ENCODE peak calls at places on chromosomes 3 and 15, in ten cellular contexts. One of them, this sample, is unnamed.

GRCh38 chr3:130814691-130815472 is 68.3 kb upstream of the PIK3R4 start:
- DNase-seq in astrocyte of the spinal cord: no peak
- DNase-seq in A549: no peak
- DNase-seq in fibroblast of the aortic adventitia: no peak
- DNase-seq in gastrocnemius medialis: no peak
- DNase-seq in skeletal muscle cell: no peak
- DNase-seq in cardiac fibroblast: no peak
- DNase-seq in lung: no peak
- DNase-seq in ascending aorta: no peak
- DNase-seq in GM06990: no peak
- DNase-seq in this sample: no peak

GRCh38 chr15:39530446-39531342 is 50.2 kb upstream of the THBS1 start:
- DNase-seq in gastrocnemius medialis: no peak
- DNase-seq in A549: no peak
- DNase-seq in skeletal muscle cell: no peak
- DNase-seq in ascending aorta: no peak
- DNase-seq in lung: no peak
- DNase-seq in cardiac fibroblast: peak
- DNase-seq in GM06990: no peak
- DNase-seq in fibroblast of the aortic adventitia: peak
- DNase-seq in astrocyte of the spinal cord: no peak
- DNase-seq in this sample: peak

GRCh38 chr3:124562769-124563168 is 167.5 kb upstream of the UMPS start:
- DNase-seq in GM06990: no peak
- DNase-seq in fibroblast of the aortic adventitia: no peak
- DNase-seq in cardiac fibroblast: no peak
- DNase-seq in ascending aorta: no peak
- DNase-seq in skeletal muscle cell: no peak
- DNase-seq in lung: no peak
- DNase-seq in gastrocnemius medialis: no peak
- DNase-seq in A549: no peak
- DNase-seq in astrocyte of the spinal cord: no peak
- DNase-seq in this sample: no peak

GRCh38 chr15:52103217-52104207 is 9.1 kb downstream of the BCL2L10 start:
- DNase-seq in astrocyte of the spinal cord: peak
- DNase-seq in fibroblast of the aortic adventitia: peak
- DNase-seq in GM06990: peak
- DNase-seq in A549: peak
- DNase-seq in lung: peak
- DNase-seq in cardiac fibroblast: peak
- DNase-seq in ascending aorta: peak
- DNase-seq in skeletal muscle cell: peak
- DNase-seq in gastrocnemius medialis: peak
- DNase-seq in this sample: peak

GRCh38 chr15:45205192-45205591 is 17.4 kb upstream of the SHF start:
- DNase-seq in skeletal muscle cell: no peak
- DNase-seq in gastrocnemius medialis: no peak
- DNase-seq in fibroblast of the aortic adventitia: peak
- DNase-seq in lung: peak
- DNase-seq in cardiac fibroblast: peak
- DNase-seq in ascending aorta: no peak
- DNase-seq in GM06990: no peak
- DNase-seq in astrocyte of the spinal cord: peak
- DNase-seq in A549: peak
- DNase-seq in this sample: peak

GRCh38 chr15:52183562-52184173 is 7.5 kb downstream of the GNB5 start:
- DNase-seq in A549: peak
- DNase-seq in fibroblast of the aortic adventitia: peak
- DNase-seq in astrocyte of the spinal cord: peak
- DNase-seq in GM06990: no peak
- DNase-seq in cardiac fibroblast: peak
- DNase-seq in skeletal muscle cell: no peak
- DNase-seq in gastrocnemius medialis: no peak
- DNase-seq in lung: no peak
- DNase-seq in ascending aorta: no peak
- DNase-seq in this sample: peak

GRCh38 chr3:76827647-76828273 is 212.1 kb upstream of the ROBO2 start:
- DNase-seq in lung: no peak
- DNase-seq in ascending aorta: no peak
- DNase-seq in astrocyte of the spinal cord: no peak
- DNase-seq in A549: no peak
- DNase-seq in skeletal muscle cell: no peak
- DNase-seq in GM06990: no peak
- DNase-seq in gastrocnemius medialis: no peak
- DNase-seq in fibroblast of the aortic adventitia: no peak
- DNase-seq in cardiac fibroblast: no peak
- DNase-seq in this sample: no peak

GRCh38 chr3:142596726-142597088 is 514 bp downstream of the PLS1 start:
- DNase-seq in GM06990: no peak
- DNase-seq in astrocyte of the spinal cord: no peak
- DNase-seq in A549: no peak
- DNase-seq in fibroblast of the aortic adventitia: no peak
- DNase-seq in gastrocnemius medialis: no peak
- DNase-seq in ascending aorta: no peak
- DNase-seq in cardiac fibroblast: no peak
- DNase-seq in lung: no peak
- DNase-seq in skeletal muscle cell: no peak
- DNase-seq in this sample: no peak

GRCh38 chr3:119637679-119638525 is 22.5 kb downstream of the POPDC2 start:
- DNase-seq in ascending aorta: no peak
- DNase-seq in skeletal muscle cell: peak
- DNase-seq in A549: peak
- DNase-seq in lung: no peak
- DNase-seq in cardiac fibroblast: peak
- DNase-seq in astrocyte of the spinal cord: peak
- DNase-seq in gastrocnemius medialis: no peak
- DNase-seq in fibroblast of the aortic adventitia: peak
- DNase-seq in GM06990: peak
- DNase-seq in this sample: peak

GRCh38 chr3:42264399-42265058 is 1.5 kb downstream of the CCK start:
- DNase-seq in gastrocnemius medialis: peak
- DNase-seq in fibroblast of the aortic adventitia: peak
- DNase-seq in cardiac fibroblast: peak
- DNase-seq in astrocyte of the spinal cord: peak
- DNase-seq in lung: peak
- DNase-seq in A549: peak
- DNase-seq in skeletal muscle cell: no peak
- DNase-seq in ascending aorta: no peak
- DNase-seq in GM06990: no peak
- DNase-seq in this sample: peak

GRCh38 chr3:4438296-4438695 is 28.8 kb downstream of the SUMF1 start:
- DNase-seq in skeletal muscle cell: no peak
- DNase-seq in A549: no peak
- DNase-seq in gastrocnemius medialis: no peak
- DNase-seq in ascending aorta: no peak
- DNase-seq in lung: no peak
- DNase-seq in fibroblast of the aortic adventitia: no peak
- DNase-seq in cardiac fibroblast: no peak
- DNase-seq in astrocyte of the spinal cord: no peak
- DNase-seq in GM06990: no peak
- DNase-seq in this sample: no peak

GRCh38 chr15:85749261-85750151 is 45.2 kb downstream of the KLHL25 start:
- DNase-seq in GM06990: no peak
- DNase-seq in fibroblast of the aortic adventitia: peak
- DNase-seq in gastrocnemius medialis: peak
- DNase-seq in A549: no peak
- DNase-seq in lung: no peak
- DNase-seq in skeletal muscle cell: no peak
- DNase-seq in ascending aorta: no peak
- DNase-seq in cardiac fibroblast: peak
- DNase-seq in astrocyte of the spinal cord: no peak
- DNase-seq in this sample: no peak

GRCh38 chr3:196073188-196073838 is 8.6 kb downstream of the TFRC start:
- DNase-seq in cardiac fibroblast: peak
- DNase-seq in GM06990: peak
- DNase-seq in ascending aorta: no peak
- DNase-seq in skeletal muscle cell: no peak
- DNase-seq in fibroblast of the aortic adventitia: peak
- DNase-seq in A549: peak
- DNase-seq in astrocyte of the spinal cord: peak
- DNase-seq in gastrocnemius medialis: peak
- DNase-seq in lung: peak
- DNase-seq in this sample: peak

GRCh38 chr15:74793135-74794028 is 11.5 kb downstream of the CSK start:
- DNase-seq in A549: no peak
- DNase-seq in cardiac fibroblast: no peak
- DNase-seq in fibroblast of the aortic adventitia: no peak
- DNase-seq in ascending aorta: no peak
- DNase-seq in lung: no peak
- DNase-seq in gastrocnemius medialis: no peak
- DNase-seq in skeletal muscle cell: no peak
- DNase-seq in GM06990: no peak
- DNase-seq in astrocyte of the spinal cord: peak
- DNase-seq in this sample: no peak

GRCh38 chr3:44974406-44974805 is 1.6 kb downstream of the ZDHHC3 start:
- DNase-seq in GM06990: no peak
- DNase-seq in fibroblast of the aortic adventitia: no peak
- DNase-seq in astrocyte of the spinal cord: no peak
- DNase-seq in gastrocnemius medialis: no peak
- DNase-seq in skeletal muscle cell: no peak
- DNase-seq in cardiac fibroblast: no peak
- DNase-seq in A549: no peak
- DNase-seq in ascending aorta: no peak
- DNase-seq in lung: no peak
- DNase-seq in this sample: no peak
- H3K4me3 ChIP-seq in GM06990: peak
- H3K4me3 ChIP-seq in fibroblast of the aortic adventitia: peak
- H3K4me3 ChIP-seq in astrocyte of the spinal cord: no peak
- H3K4me3 ChIP-seq in gastrocnemius medialis: peak
- H3K4me3 ChIP-seq in skeletal muscle cell: peak
- H3K4me3 ChIP-seq in cardiac fibroblast: no peak
- H3K4me3 ChIP-seq in A549: peak
- H3K4me3 ChIP-seq in ascending aorta: peak
- H3K4me3 ChIP-seq in lung: peak
- H3K4me3 ChIP-seq in this sample: peak

DNA sequence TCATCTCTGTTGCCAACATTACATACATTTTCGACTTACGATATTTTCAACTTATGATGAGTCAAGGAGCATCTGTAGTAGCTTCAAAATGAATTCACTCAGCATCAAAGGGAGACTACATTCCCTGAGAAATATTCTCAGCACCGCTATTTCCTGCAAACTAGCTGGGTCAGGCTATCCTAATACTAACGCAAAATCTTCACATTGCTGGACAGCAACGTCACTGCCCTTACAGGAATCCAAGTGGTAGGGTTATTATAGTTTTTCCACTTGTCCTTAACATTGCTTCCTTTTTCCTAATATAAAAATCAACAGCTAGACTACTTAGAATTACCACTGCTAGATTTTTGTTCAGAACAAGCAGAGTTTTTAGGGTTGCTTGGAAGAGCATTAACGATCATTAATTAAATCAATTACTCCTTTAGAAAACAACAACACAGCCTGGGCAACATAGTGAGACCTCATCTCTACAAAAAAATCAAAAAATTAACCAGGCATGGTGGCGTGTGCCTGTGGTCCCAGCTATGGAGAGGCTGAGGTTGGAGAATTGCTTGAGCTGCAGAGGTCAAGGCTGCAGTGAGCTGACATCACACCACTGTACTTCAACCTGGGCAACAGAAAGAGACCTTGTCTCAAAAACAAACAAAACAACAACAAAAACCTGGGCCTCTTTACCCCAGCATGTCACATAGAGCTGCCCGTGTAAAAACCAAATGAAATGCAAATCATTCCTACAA is 6.9 kb downstream of the ADAM10 start:
- DNase-seq in gastrocnemius medialis: no peak
- DNase-seq in GM06990: no peak
- DNase-seq in cardiac fibroblast: peak
- DNase-seq in lung: no peak
- DNase-seq in astrocyte of the spinal cord: peak
- DNase-seq in fibroblast of the aortic adventitia: peak
- DNase-seq in A549: no peak
- DNase-seq in skeletal muscle cell: peak
- DNase-seq in ascending aorta: no peak
- DNase-seq in this sample: no peak
- H3K4me3 ChIP-seq in gastrocnemius medialis: no peak
- H3K4me3 ChIP-seq in GM06990: no peak
- H3K4me3 ChIP-seq in cardiac fibroblast: no peak
- H3K4me3 ChIP-seq in lung: no peak
- H3K4me3 ChIP-seq in astrocyte of the spinal cord: no peak
- H3K4me3 ChIP-seq in fibroblast of the aortic adventitia: no peak
- H3K4me3 ChIP-seq in A549: no peak
- H3K4me3 ChIP-seq in skeletal muscle cell: no peak
- H3K4me3 ChIP-seq in ascending aorta: no peak
- H3K4me3 ChIP-seq in this sample: no peak

GRCh38 chr15:25695875-25696760 is 167.0 kb downstream of the ATP10A start:
- DNase-seq in GM06990: no peak
- DNase-seq in cardiac fibroblast: no peak
- DNase-seq in gastrocnemius medialis: no peak
- DNase-seq in ascending aorta: no peak
- DNase-seq in lung: no peak
- DNase-seq in A549: no peak
- DNase-seq in skeletal muscle cell: no peak
- DNase-seq in fibroblast of the aortic adventitia: no peak
- DNase-seq in astrocyte of the spinal cord: no peak
- DNase-seq in this sample: no peak

GRCh38 chr15:25694238-25694584 is 168.9 kb downstream of the ATP10A start:
- DNase-seq in ascending aorta: no peak
- DNase-seq in astrocyte of the spinal cord: no peak
- DNase-seq in gastrocnemius medialis: no peak
- DNase-seq in fibroblast of the aortic adventitia: no peak
- DNase-seq in lung: no peak
- DNase-seq in cardiac fibroblast: no peak
- DNase-seq in GM06990: no peak
- DNase-seq in skeletal muscle cell: no peak
- DNase-seq in A549: no peak
- DNase-seq in this sample: no peak

GRCh38 chr15:25691544-25692430 is 171.3 kb downstream of the ATP10A start:
- DNase-seq in lung: no peak
- DNase-seq in cardiac fibroblast: peak
- DNase-seq in gastrocnemius medialis: no peak
- DNase-seq in A549: no peak
- DNase-seq in astrocyte of the spinal cord: peak
- DNase-seq in ascending aorta: no peak
- DNase-seq in fibroblast of the aortic adventitia: peak
- DNase-seq in GM06990: no peak
- DNase-seq in skeletal muscle cell: no peak
- DNase-seq in this sample: peak

GRCh38 chr15:25694823-25695312 is 168.3 kb downstream of the ATP10A start:
- DNase-seq in skeletal muscle cell: no peak
- DNase-seq in lung: no peak
- DNase-seq in GM06990: no peak
- DNase-seq in astrocyte of the spinal cord: no peak
- DNase-seq in ascending aorta: no peak
- DNase-seq in gastrocnemius medialis: no peak
- DNase-seq in A549: no peak
- DNase-seq in cardiac fibroblast: no peak
- DNase-seq in fibroblast of the aortic adventitia: no peak
- DNase-seq in this sample: no peak

GRCh38 chr15:25693321-25694237 is 169.5 kb downstream of the ATP10A start:
- DNase-seq in lung: no peak
- DNase-seq in cardiac fibroblast: peak
- DNase-seq in gastrocnemius medialis: no peak
- DNase-seq in skeletal muscle cell: no peak
- DNase-seq in A549: peak
- DNase-seq in ascending aorta: no peak
- DNase-seq in astrocyte of the spinal cord: peak
- DNase-seq in fibroblast of the aortic adventitia: peak
- DNase-seq in GM06990: no peak
- DNase-seq in this sample: peak
- H3K4me3 ChIP-seq in lung: no peak
- H3K4me3 ChIP-seq in cardiac fibroblast: no peak
- H3K4me3 ChIP-seq in gastrocnemius medialis: no peak
- H3K4me3 ChIP-seq in skeletal muscle cell: no peak
- H3K4me3 ChIP-seq in A549: no peak
- H3K4me3 ChIP-seq in ascending aorta: no peak
- H3K4me3 ChIP-seq in astrocyte of the spinal cord: no peak
- H3K4me3 ChIP-seq in fibroblast of the aortic adventitia: no peak
- H3K4me3 ChIP-seq in GM06990: no peak
- H3K4me3 ChIP-seq in this sample: no peak

GRCh38 chr15:88802991-88803240 is 320 bp upstream of the ACAN start:
- DNase-seq in A549: no peak
- DNase-seq in gastrocnemius medialis: no peak
- DNase-seq in cardiac fibroblast: no peak
- DNase-seq in GM06990: no peak
- DNase-seq in fibroblast of the aortic adventitia: no peak
- DNase-seq in astrocyte of the spinal cord: no peak
- DNase-seq in ascending aorta: no peak
- DNase-seq in lung: no peak
- DNase-seq in skeletal muscle cell: no peak
- DNase-seq in this sample: peak
- H3K4me3 ChIP-seq in A549: peak
- H3K4me3 ChIP-seq in gastrocnemius medialis: peak
- H3K4me3 ChIP-seq in cardiac fibroblast: no peak
- H3K4me3 ChIP-seq in GM06990: no peak
- H3K4me3 ChIP-seq in fibroblast of the aortic adventitia: no peak
- H3K4me3 ChIP-seq in astrocyte of the spinal cord: no peak
- H3K4me3 ChIP-seq in ascending aorta: peak
- H3K4me3 ChIP-seq in lung: no peak
- H3K4me3 ChIP-seq in skeletal muscle cell: peak
- H3K4me3 ChIP-seq in this sample: peak